ENCODE peak calls at places on chromosomes 11 and 22, in ten cellular contexts. W is brain pericyte; N is germinal center; G is left cardiac atrium; J is stomach; S is effector CD4-positive, alpha-beta T cell; M is stimulated activated CD4-positive, alpha-beta T cell treated with anti-CD3 and anti-CD28 coated beads, TNF-alpha, amount 100 ng/mL, for 24 hours; H is ELR; V is HT1080; E is A549. R is an unnamed sample.

GRCh38 chr22:37253164-37253660 is 9.1 kb upstream of the RAC2 start:
- DNase-seq in W (no peak), N (no peak), G (no peak), J (no peak), S (no peak), M (no peak), H (peak), V (peak), E (no peak), R (no peak)

GRCh38 chr11:131889146-131889577 is 518.7 kb downstream of the NTM start:
- DNase-seq in W (peak), N (no peak), G (no peak), J (no peak), S (no peak), M (no peak), H (peak), V (peak), E (no peak), R (no peak)

GRCh38 chr11:33258631-33259184 is 1.5 kb downstream of the HIPK3 start:
- DNase-seq in W (peak), N (no peak), G (no peak), J (no peak), S (no peak), M (no peak), H (peak), V (no peak), E (peak), R (peak)

GRCh38 chr11:71284525-71285092 is 32.2 kb upstream of the SHANK2 start:
- DNase-seq in W (no peak), N (no peak), G (no peak), J (peak), S (no peak), M (no peak), H (no peak), V (no peak), E (no peak), R (no peak)

GRCh38 chr11:10646956-10647355 is 46.6 kb downstream of the IRAG1 start:
- DNase-seq in W (no peak), N (no peak), G (no peak), J (no peak), S (no peak), M (no peak), H (no peak), V (no peak), E (no peak), R (no peak)

GRCh38 chr11:85663781-85664560 is 958 bp downstream of the CREBZF start:
- DNase-seq in W (no peak), N (peak), G (peak), J (peak), S (peak), M (peak), H (peak), V (peak), E (peak), R (peak)

GRCh38 chr11:108870373-108871020 is 205.6 kb downstream of the DDX10 start:
- DNase-seq in W (no peak), N (no peak), G (no peak), J (no peak), S (no peak), M (no peak), H (peak), V (peak), E (peak), R (no peak)

GRCh38 chr11:7573558-7574296 is 59.9 kb downstream of the PPFIBP2 start:
- DNase-seq in W (no peak), N (no peak), G (no peak), J (peak), S (no peak), M (no peak), H (no peak), V (no peak), E (peak), R (peak)

GRCh38 chr11:122040476-122040875 is 75.5 kb downstream of the BLID start:
- DNase-seq in W (no peak), N (no peak), G (no peak), J (no peak), S (no peak), M (no peak), H (no peak), V (no peak), E (no peak), R (no peak)

GRCh38 chr11:34915136-34916013 is 804 bp downstream of the APIP start:
- DNase-seq in W (no peak), N (peak), G (no peak), J (no peak), S (no peak), M (no peak), H (no peak), V (no peak), E (no peak), R (peak)

GRCh38 chr11:12232819-12233601 is 122.6 kb downstream of the MICAL2 start:
- DNase-seq in W (no peak), N (no peak), G (no peak), J (no peak), S (no peak), M (no peak), H (peak), V (peak), E (peak), R (no peak)

GRCh38 chr11:73958521-73959141 is 7.8 kb downstream of the DNAJB13 start:
- DNase-seq in W (no peak), N (no peak), G (no peak), J (no peak), S (no peak), M (no peak), H (no peak), V (no peak), E (no peak), R (no peak)

GRCh38 chr22:46031561-46031960 is 54.6 kb upstream of the WNT7B start:
- DNase-seq in W (no peak), N (no peak), G (no peak), J (no peak), S (no peak), M (no peak), H (no peak), V (no peak), E (no peak), R (no peak)

GRCh38 chr11:25515576-25515975 is 816.4 kb upstream of the ANO3 start:
- DNase-seq in W (no peak), N (no peak), G (no peak), J (no peak), S (no peak), M (no peak), H (no peak), V (no peak), E (no peak), R (no peak)

GRCh38 chr11:62400281-62400680 is 18.6 kb upstream of the SCGB1A1 start:
- DNase-seq in W (no peak), N (no peak), G (no peak), J (no peak), S (no peak), M (no peak), H (no peak), V (no peak), E (no peak), R (no peak)

GRCh38 chr22:17706947-17707346 is 67.3 kb downstream of the BID start:
- DNase-seq in W (no peak), N (no peak), G (no peak), J (no peak), S (no peak), M (no peak), H (peak), V (no peak), E (no peak), R (no peak)

GRCh38 chr11:68149417-68149816 is 28.2 kb upstream of the CHKA start:
- DNase-seq in W (no peak), N (no peak), G (no peak), J (no peak), S (no peak), M (no peak), H (no peak), V (no peak), E (no peak), R (no peak)

GRCh38 chr11:2094354-2095197 is 44.6 kb downstream of the IGF2 start:
- DNase-seq in W (no peak), N (no peak), G (no peak), J (no peak), S (no peak), M (no peak), H (no peak), V (no peak), E (no peak), R (no peak)

GRCh38 chr22:36330127-36330526 is 57.6 kb downstream of the MYH9 start:
- DNase-seq in W (no peak), N (no peak), G (no peak), J (no peak), S (no peak), M (no peak), H (peak), V (no peak), E (no peak), R (no peak)

GRCh38 chr11:44416776-44417175 is 106.8 kb upstream of the ALX4 start:
- DNase-seq in W (no peak), N (no peak), G (no peak), J (no peak), S (no peak), M (no peak), H (no peak), V (no peak), E (peak), R (no peak)

GRCh38 chr11:46611526-46612304 is 5.3 kb downstream of the HARBI1 start:
- DNase-seq in W (no peak), N (no peak), G (no peak), J (peak), S (no peak), M (no peak), H (no peak), V (peak), E (no peak), R (no peak)

GRCh38 chr22:37515902-37516301 is 3.3 kb downstream of the CARD10 start:
- DNase-seq in W (no peak), N (no peak), G (no peak), J (no peak), S (no peak), M (no peak), H (no peak), V (no peak), E (no peak), R (no peak)

GRCh38 chr22:28009272-28009827 is 90.3 kb upstream of the PITPNB start:
- DNase-seq in W (no peak), N (peak), G (peak), J (peak), S (peak), M (peak), H (peak), V (peak), E (peak), R (peak)

GRCh38 chr22:35894464-35894878 is 134.2 kb downstream of the RBFOX2 start:
- DNase-seq in W (no peak), N (no peak), G (no peak), J (no peak), S (no peak), M (no peak), H (no peak), V (no peak), E (no peak), R (no peak)

GRCh38 chr11:72150882-72151281 is 15.4 kb downstream of the FOLR3 start:
- DNase-seq in W (no peak), N (no peak), G (no peak), J (no peak), S (no peak), M (no peak), H (no peak), V (no peak), E (no peak), R (no peak)

GRCh38 chr22:42425337-42425988 is 6.7 kb downstream of the NFAM1 start:
- DNase-seq in W (no peak), N (no peak), G (no peak), J (no peak), S (no peak), M (no peak), H (no peak), V (no peak), E (no peak), R (no peak)

GRCh38 chr11:65376138-65376713 is 6.2 kb downstream of the SLC25A45 start:
- DNase-seq in W (no peak), N (no peak), G (no peak), J (no peak), S (no peak), M (no peak), H (no peak), V (no peak), E (no peak), R (no peak)

GRCh38 chr11:66068923-66069714 is 953 bp upstream of the PACS1 start:
- DNase-seq in W (no peak), N (peak), G (peak), J (peak), S (no peak), M (no peak), H (peak), V (peak), E (peak), R (no peak)

GRCh38 chr11:61967924-61968757 is 707 bp upstream of the FTH1 start:
- DNase-seq in W (no peak), N (peak), G (peak), J (peak), S (no peak), M (no peak), H (peak), V (no peak), E (peak), R (peak)

R was measured in HuH-7.